ENCODE peak calls at places on chromosomes 4 and X, in eight cellular contexts. One of them, this sample, is unnamed.

GRCh38 chr4:183362916-183363542 is 40.8 kb upstream of the CLDN24 start:
- DNase-seq in Jurkat, Clone E6-1: no peak
- DNase-seq in cardiac muscle cell: peak
- DNase-seq in posterior cingulate gyrus: no peak
- DNase-seq in SW480: peak
- DNase-seq in stromal cell of bone marrow: no peak
- DNase-seq in left colon: no peak
- DNase-seq in activated T-helper 1 cell treated with anti-CD3 and anti-CD28 coated beads, Interleukin-2, amount 50 U/mL, for 16 hours: no peak
- DNase-seq in this sample: no peak

GRCh38 chr4:2441393-2442174 is 22.8 kb downstream of the CFAP99 start:
- DNase-seq in Jurkat, Clone E6-1: peak
- DNase-seq in cardiac muscle cell: peak
- DNase-seq in posterior cingulate gyrus: no peak
- DNase-seq in SW480: peak
- DNase-seq in stromal cell of bone marrow: no peak
- DNase-seq in left colon: peak
- DNase-seq in activated T-helper 1 cell treated with anti-CD3 and anti-CD28 coated beads, Interleukin-2, amount 50 U/mL, for 16 hours: peak
- DNase-seq in this sample: peak

GRCh38 chr4:185540040-185540439 is 4.7 kb upstream of the PDLIM3 start:
- DNase-seq in Jurkat, Clone E6-1: no peak
- DNase-seq in cardiac muscle cell: no peak
- DNase-seq in posterior cingulate gyrus: no peak
- DNase-seq in SW480: no peak
- DNase-seq in stromal cell of bone marrow: no peak
- DNase-seq in left colon: no peak
- DNase-seq in activated T-helper 1 cell treated with anti-CD3 and anti-CD28 coated beads, Interleukin-2, amount 50 U/mL, for 16 hours: no peak
- DNase-seq in this sample: no peak

GRCh38 chrX:154136627-154137161 is 7.3 kb upstream of the OPN1LW start:
- DNase-seq in Jurkat, Clone E6-1: peak
- DNase-seq in cardiac muscle cell: peak
- DNase-seq in posterior cingulate gyrus: peak
- DNase-seq in SW480: peak
- DNase-seq in stromal cell of bone marrow: no peak
- DNase-seq in left colon: peak
- DNase-seq in activated T-helper 1 cell treated with anti-CD3 and anti-CD28 coated beads, Interleukin-2, amount 50 U/mL, for 16 hours: peak
- DNase-seq in this sample: peak

GRCh38 chr4:7769936-7770674 is 169.6 kb downstream of the AFAP1 start:
- DNase-seq in Jurkat, Clone E6-1: no peak
- DNase-seq in cardiac muscle cell: peak
- DNase-seq in posterior cingulate gyrus: no peak
- DNase-seq in SW480: peak
- DNase-seq in stromal cell of bone marrow: no peak
- DNase-seq in left colon: peak
- DNase-seq in activated T-helper 1 cell treated with anti-CD3 and anti-CD28 coated beads, Interleukin-2, amount 50 U/mL, for 16 hours: no peak
- DNase-seq in this sample: no peak

GRCh38 chr4:101651778-101652177 is 138.8 kb upstream of the BANK1 start:
- DNase-seq in Jurkat, Clone E6-1: no peak
- DNase-seq in cardiac muscle cell: no peak
- DNase-seq in posterior cingulate gyrus: no peak
- DNase-seq in SW480: no peak
- DNase-seq in stromal cell of bone marrow: no peak
- DNase-seq in left colon: no peak
- DNase-seq in activated T-helper 1 cell treated with anti-CD3 and anti-CD28 coated beads, Interleukin-2, amount 50 U/mL, for 16 hours: no peak
- DNase-seq in this sample: no peak

GRCh38 chr4:5955201-5955821 is 62.4 kb upstream of the CRMP1 start:
- DNase-seq in Jurkat, Clone E6-1: no peak
- DNase-seq in cardiac muscle cell: no peak
- DNase-seq in posterior cingulate gyrus: no peak
- DNase-seq in SW480: peak
- DNase-seq in stromal cell of bone marrow: no peak
- DNase-seq in left colon: no peak
- DNase-seq in activated T-helper 1 cell treated with anti-CD3 and anti-CD28 coated beads, Interleukin-2, amount 50 U/mL, for 16 hours: no peak
- DNase-seq in this sample: no peak

GRCh38 chrX:9566150-9566621 is 101.3 kb downstream of the TBL1X start:
- DNase-seq in Jurkat, Clone E6-1: peak
- DNase-seq in cardiac muscle cell: peak
- DNase-seq in posterior cingulate gyrus: peak
- DNase-seq in SW480: peak
- DNase-seq in stromal cell of bone marrow: peak
- DNase-seq in left colon: peak
- DNase-seq in activated T-helper 1 cell treated with anti-CD3 and anti-CD28 coated beads, Interleukin-2, amount 50 U/mL, for 16 hours: no peak
- DNase-seq in this sample: peak

GRCh38 chrX:38807873-38808272 is 6.6 kb downstream of the MID1IP1 start:
- DNase-seq in Jurkat, Clone E6-1: no peak
- DNase-seq in cardiac muscle cell: peak
- DNase-seq in posterior cingulate gyrus: no peak
- DNase-seq in SW480: no peak
- DNase-seq in stromal cell of bone marrow: no peak
- DNase-seq in left colon: no peak
- DNase-seq in activated T-helper 1 cell treated with anti-CD3 and anti-CD28 coated beads, Interleukin-2, amount 50 U/mL, for 16 hours: no peak
- DNase-seq in this sample: no peak

GRCh38 chrX:47145408-47146120 is 543 bp downstream of the RBM10 start:
- DNase-seq in Jurkat, Clone E6-1: no peak
- DNase-seq in cardiac muscle cell: no peak
- DNase-seq in posterior cingulate gyrus: no peak
- DNase-seq in SW480: no peak
- DNase-seq in stromal cell of bone marrow: no peak
- DNase-seq in left colon: no peak
- DNase-seq in activated T-helper 1 cell treated with anti-CD3 and anti-CD28 coated beads, Interleukin-2, amount 50 U/mL, for 16 hours: no peak
- DNase-seq in this sample: peak

GRCh38 chrX:138756234-138756633 is 44.7 kb upstream of the FGF13 start:
- DNase-seq in Jurkat, Clone E6-1: no peak
- DNase-seq in cardiac muscle cell: peak
- DNase-seq in posterior cingulate gyrus: no peak
- DNase-seq in SW480: peak
- DNase-seq in stromal cell of bone marrow: peak
- DNase-seq in left colon: no peak
- DNase-seq in activated T-helper 1 cell treated with anti-CD3 and anti-CD28 coated beads, Interleukin-2, amount 50 U/mL, for 16 hours: no peak
- DNase-seq in this sample: peak

GRCh38 chr4:76964769-76965168 is 15.2 kb downstream of the SEPTIN11 start:
- DNase-seq in Jurkat, Clone E6-1: peak
- DNase-seq in cardiac muscle cell: no peak
- DNase-seq in posterior cingulate gyrus: no peak
- DNase-seq in SW480: no peak
- DNase-seq in stromal cell of bone marrow: no peak
- DNase-seq in left colon: no peak
- DNase-seq in activated T-helper 1 cell treated with anti-CD3 and anti-CD28 coated beads, Interleukin-2, amount 50 U/mL, for 16 hours: no peak
- DNase-seq in this sample: no peak

GRCh38 chrX:21655901-21656586 is 2.1 kb downstream of the KLHL34 start:
- DNase-seq in Jurkat, Clone E6-1: no peak
- DNase-seq in cardiac muscle cell: no peak
- DNase-seq in posterior cingulate gyrus: no peak
- DNase-seq in SW480: no peak
- DNase-seq in stromal cell of bone marrow: no peak
- DNase-seq in left colon: no peak
- DNase-seq in activated T-helper 1 cell treated with anti-CD3 and anti-CD28 coated beads, Interleukin-2, amount 50 U/mL, for 16 hours: no peak
- DNase-seq in this sample: no peak

GRCh38 chr4:40130401-40131036 is 66.3 kb upstream of the RHOH start:
- DNase-seq in Jurkat, Clone E6-1: no peak
- DNase-seq in cardiac muscle cell: no peak
- DNase-seq in posterior cingulate gyrus: no peak
- DNase-seq in SW480: no peak
- DNase-seq in stromal cell of bone marrow: no peak
- DNase-seq in left colon: no peak
- DNase-seq in activated T-helper 1 cell treated with anti-CD3 and anti-CD28 coated beads, Interleukin-2, amount 50 U/mL, for 16 hours: no peak
- DNase-seq in this sample: no peak

GRCh38 chr4:141609243-141609642 is 27.1 kb upstream of the IL15 start:
- DNase-seq in Jurkat, Clone E6-1: no peak
- DNase-seq in cardiac muscle cell: peak
- DNase-seq in posterior cingulate gyrus: no peak
- DNase-seq in SW480: no peak
- DNase-seq in stromal cell of bone marrow: no peak
- DNase-seq in left colon: no peak
- DNase-seq in activated T-helper 1 cell treated with anti-CD3 and anti-CD28 coated beads, Interleukin-2, amount 50 U/mL, for 16 hours: no peak
- DNase-seq in this sample: no peak

GRCh38 chr4:22170353-22170752 is 221.8 kb upstream of the KCNIP4 start:
- DNase-seq in Jurkat, Clone E6-1: no peak
- DNase-seq in cardiac muscle cell: peak
- DNase-seq in posterior cingulate gyrus: no peak
- DNase-seq in SW480: no peak
- DNase-seq in stromal cell of bone marrow: peak
- DNase-seq in left colon: no peak
- DNase-seq in activated T-helper 1 cell treated with anti-CD3 and anti-CD28 coated beads, Interleukin-2, amount 50 U/mL, for 16 hours: no peak
- DNase-seq in this sample: peak

GRCh38 chr4:180828455-180829018 is 1414.7 kb upstream of the TENM3 start:
- DNase-seq in Jurkat, Clone E6-1: peak
- DNase-seq in cardiac muscle cell: peak
- DNase-seq in posterior cingulate gyrus: peak
- DNase-seq in SW480: peak
- DNase-seq in stromal cell of bone marrow: peak
- DNase-seq in left colon: no peak
- DNase-seq in activated T-helper 1 cell treated with anti-CD3 and anti-CD28 coated beads, Interleukin-2, amount 50 U/mL, for 16 hours: no peak
- DNase-seq in this sample: peak

GRCh38 chr4:55183926-55184599 is 58.7 kb upstream of the KDR start:
- DNase-seq in Jurkat, Clone E6-1: no peak
- DNase-seq in cardiac muscle cell: peak
- DNase-seq in posterior cingulate gyrus: no peak
- DNase-seq in SW480: peak
- DNase-seq in stromal cell of bone marrow: peak
- DNase-seq in left colon: no peak
- DNase-seq in activated T-helper 1 cell treated with anti-CD3 and anti-CD28 coated beads, Interleukin-2, amount 50 U/mL, for 16 hours: no peak
- DNase-seq in this sample: peak

GRCh38 chr4:85953651-85954018 is 406.2 kb downstream of the MAPK10 start:
- DNase-seq in Jurkat, Clone E6-1: no peak
- DNase-seq in cardiac muscle cell: peak
- DNase-seq in posterior cingulate gyrus: no peak
- DNase-seq in SW480: no peak
- DNase-seq in stromal cell of bone marrow: no peak
- DNase-seq in left colon: no peak
- DNase-seq in activated T-helper 1 cell treated with anti-CD3 and anti-CD28 coated beads, Interleukin-2, amount 50 U/mL, for 16 hours: no peak
- DNase-seq in this sample: no peak

GRCh38 chr4:39706334-39706733 is 8.4 kb downstream of the UBE2K start:
- DNase-seq in Jurkat, Clone E6-1: no peak
- DNase-seq in cardiac muscle cell: peak
- DNase-seq in posterior cingulate gyrus: no peak
- DNase-seq in SW480: no peak
- DNase-seq in stromal cell of bone marrow: peak
- DNase-seq in left colon: peak
- DNase-seq in activated T-helper 1 cell treated with anti-CD3 and anti-CD28 coated beads, Interleukin-2, amount 50 U/mL, for 16 hours: no peak
- DNase-seq in this sample: no peak

GRCh38 chrX:94743478-94743877 is 1069.5 kb downstream of the FAM133A start:
- DNase-seq in Jurkat, Clone E6-1: peak
- DNase-seq in cardiac muscle cell: no peak
- DNase-seq in posterior cingulate gyrus: no peak
- DNase-seq in SW480: no peak
- DNase-seq in stromal cell of bone marrow: no peak
- DNase-seq in left colon: no peak
- DNase-seq in activated T-helper 1 cell treated with anti-CD3 and anti-CD28 coated beads, Interleukin-2, amount 50 U/mL, for 16 hours: no peak
- DNase-seq in this sample: no peak

GRCh38 chr4:28709821-28710330 is 1849.2 kb downstream of the STIM2 start:
- DNase-seq in Jurkat, Clone E6-1: no peak
- DNase-seq in cardiac muscle cell: peak
- DNase-seq in posterior cingulate gyrus: no peak
- DNase-seq in SW480: no peak
- DNase-seq in stromal cell of bone marrow: no peak
- DNase-seq in left colon: no peak
- DNase-seq in activated T-helper 1 cell treated with anti-CD3 and anti-CD28 coated beads, Interleukin-2, amount 50 U/mL, for 16 hours: no peak
- DNase-seq in this sample: no peak

GRCh38 chr4:175779081-175779620 is 32.9 kb downstream of the GPM6A start:
- DNase-seq in Jurkat, Clone E6-1: no peak
- DNase-seq in cardiac muscle cell: no peak
- DNase-seq in posterior cingulate gyrus: no peak
- DNase-seq in SW480: no peak
- DNase-seq in stromal cell of bone marrow: no peak
- DNase-seq in left colon: no peak
- DNase-seq in activated T-helper 1 cell treated with anti-CD3 and anti-CD28 coated beads, Interleukin-2, amount 50 U/mL, for 16 hours: no peak
- DNase-seq in this sample: no peak

GRCh38 chr4:2673157-2673556 is 83.0 kb downstream of the TNIP2 start:
- DNase-seq in Jurkat, Clone E6-1: no peak
- DNase-seq in cardiac muscle cell: no peak
- DNase-seq in posterior cingulate gyrus: no peak
- DNase-seq in SW480: peak
- DNase-seq in stromal cell of bone marrow: no peak
- DNase-seq in left colon: no peak
- DNase-seq in activated T-helper 1 cell treated with anti-CD3 and anti-CD28 coated beads, Interleukin-2, amount 50 U/mL, for 16 hours: no peak
- DNase-seq in this sample: no peak

GRCh38 chrX:68989865-68990606 is 161.2 kb downstream of the EFNB1 start:
- DNase-seq in Jurkat, Clone E6-1: no peak
- DNase-seq in cardiac muscle cell: peak
- DNase-seq in posterior cingulate gyrus: no peak
- DNase-seq in SW480: peak
- DNase-seq in stromal cell of bone marrow: peak
- DNase-seq in left colon: no peak
- DNase-seq in activated T-helper 1 cell treated with anti-CD3 and anti-CD28 coated beads, Interleukin-2, amount 50 U/mL, for 16 hours: no peak
- DNase-seq in this sample: peak

GRCh38 chr4:113646456-113646809 is 115.1 kb downstream of the CAMK2D start:
- DNase-seq in Jurkat, Clone E6-1: no peak
- DNase-seq in cardiac muscle cell: no peak
- DNase-seq in posterior cingulate gyrus: no peak
- DNase-seq in SW480: no peak
- DNase-seq in stromal cell of bone marrow: no peak
- DNase-seq in left colon: peak
- DNase-seq in activated T-helper 1 cell treated with anti-CD3 and anti-CD28 coated beads, Interleukin-2, amount 50 U/mL, for 16 hours: no peak
- DNase-seq in this sample: no peak

GRCh38 chr4:177225605-177226004 is 84.1 kb upstream of the NEIL3 start:
- DNase-seq in Jurkat, Clone E6-1: no peak
- DNase-seq in cardiac muscle cell: no peak
- DNase-seq in posterior cingulate gyrus: no peak
- DNase-seq in SW480: no peak
- DNase-seq in stromal cell of bone marrow: no peak
- DNase-seq in left colon: no peak
- DNase-seq in activated T-helper 1 cell treated with anti-CD3 and anti-CD28 coated beads, Interleukin-2, amount 50 U/mL, for 16 hours: no peak
- DNase-seq in this sample: no peak